ENCODE peak calls at places on chromosomes 1 and 21, in five cellular contexts. One of them, this sample, is unnamed.

GRCh38 chr1:86356247-86356646 is 39.9 kb downstream of the ODF2L start:
- DNase-seq in progenitor cell of endocrine pancreas: no peak
- DNase-seq in HTR-8/SVneo: no peak
- DNase-seq in sciatic nerve: no peak
- DNase-seq in iris pigment epithelial cell: peak
- DNase-seq in this sample: no peak

GRCh38 chr1:233240839-233241682 is 54.5 kb downstream of the PCNX2 start:
- DNase-seq in progenitor cell of endocrine pancreas: peak
- DNase-seq in HTR-8/SVneo: peak
- DNase-seq in iris pigment epithelial cell: peak
- DNase-seq in sciatic nerve: peak
- DNase-seq in this sample: peak

GRCh38 chr1:156419863-156420208 is 50.8 kb downstream of the RHBG start:
- DNase-seq in sciatic nerve: no peak
- DNase-seq in HTR-8/SVneo: no peak
- DNase-seq in progenitor cell of endocrine pancreas: no peak
- DNase-seq in iris pigment epithelial cell: no peak
- DNase-seq in this sample: no peak

GRCh38 chr1:182955596-182956588 is 2.9 kb upstream of the SHCBP1L start:
- DNase-seq in HTR-8/SVneo: peak
- DNase-seq in sciatic nerve: no peak
- DNase-seq in iris pigment epithelial cell: peak
- DNase-seq in progenitor cell of endocrine pancreas: no peak
- DNase-seq in this sample: peak

GRCh38 chr1:116878804-116879477 is 30.8 kb upstream of the PTGFRN start:
- DNase-seq in HTR-8/SVneo: peak
- DNase-seq in iris pigment epithelial cell: peak
- DNase-seq in progenitor cell of endocrine pancreas: no peak
- DNase-seq in sciatic nerve: peak
- DNase-seq in this sample: peak

GRCh38 chr1:166673722-166674121 is 165.6 kb upstream of the POGK start:
- DNase-seq in iris pigment epithelial cell: no peak
- DNase-seq in HTR-8/SVneo: no peak
- DNase-seq in progenitor cell of endocrine pancreas: no peak
- DNase-seq in sciatic nerve: no peak
- DNase-seq in this sample: no peak

GRCh38 chr1:245156041-245156735 is 1.4 kb downstream of the KIF26B start:
- DNase-seq in sciatic nerve: peak
- DNase-seq in progenitor cell of endocrine pancreas: peak
- DNase-seq in iris pigment epithelial cell: peak
- DNase-seq in HTR-8/SVneo: peak
- DNase-seq in this sample: peak

GRCh38 chr21:34639882-34640788 is 25.2 kb upstream of the RCAN1 start:
- DNase-seq in progenitor cell of endocrine pancreas: no peak
- DNase-seq in iris pigment epithelial cell: peak
- DNase-seq in sciatic nerve: no peak
- DNase-seq in HTR-8/SVneo: no peak
- DNase-seq in this sample: peak

GRCh38 chr1:106465666-106466065 is 590.8 kb upstream of the PRMT6 start:
- DNase-seq in sciatic nerve: no peak
- DNase-seq in HTR-8/SVneo: no peak
- DNase-seq in iris pigment epithelial cell: no peak
- DNase-seq in progenitor cell of endocrine pancreas: no peak
- DNase-seq in this sample: no peak

GRCh38 chr1:192022839-192023238 is 135.4 kb upstream of the RGS18 start:
- DNase-seq in sciatic nerve: no peak
- DNase-seq in HTR-8/SVneo: no peak
- DNase-seq in iris pigment epithelial cell: no peak
- DNase-seq in progenitor cell of endocrine pancreas: no peak
- DNase-seq in this sample: no peak

This sample was measured in fibroblast of villous mesenchyme.